ENCODE peak calls at places on chromosomes 7 and 10, in eight cellular contexts. One of them, this sample, is unnamed.

GRCh38 chr10:104559935-104560334 is 81.2 kb upstream of the SORCS3 start:
- DNase-seq in psoas muscle: no peak
- DNase-seq in epithelial cell of esophagus: peak
- DNase-seq in fibroblast of the aortic adventitia: no peak
- DNase-seq in IMR-90: no peak
- DNase-seq in osteoblast: no peak
- DNase-seq in adrenal gland: no peak
- DNase-seq in endothelial cell: no peak
- DNase-seq in this sample: peak

GRCh38 chr10:31773749-31774148 is 154.9 kb downstream of the ARHGAP12 start:
- DNase-seq in psoas muscle: no peak
- DNase-seq in epithelial cell of esophagus: no peak
- DNase-seq in fibroblast of the aortic adventitia: no peak
- DNase-seq in IMR-90: no peak
- DNase-seq in osteoblast: no peak
- DNase-seq in adrenal gland: no peak
- DNase-seq in endothelial cell: no peak
- DNase-seq in this sample: no peak

GRCh38 chr7:129790136-129790535 is 162.6 kb downstream of the UBE2H start:
- DNase-seq in psoas muscle: no peak
- DNase-seq in epithelial cell of esophagus: peak
- DNase-seq in fibroblast of the aortic adventitia: peak
- DNase-seq in IMR-90: peak
- DNase-seq in osteoblast: peak
- DNase-seq in adrenal gland: no peak
- DNase-seq in endothelial cell: no peak
- DNase-seq in this sample: peak

GRCh38 chr7:3928727-3929515 is 627.9 kb downstream of the SDK1 start:
- DNase-seq in psoas muscle: no peak
- DNase-seq in epithelial cell of esophagus: no peak
- DNase-seq in fibroblast of the aortic adventitia: no peak
- DNase-seq in IMR-90: no peak
- DNase-seq in osteoblast: no peak
- DNase-seq in adrenal gland: no peak
- DNase-seq in endothelial cell: no peak
- DNase-seq in this sample: no peak

GRCh38 chr10:126904807-126905686 is at the start of gene DOCK1:
- DNase-seq in psoas muscle: peak
- DNase-seq in epithelial cell of esophagus: peak
- DNase-seq in fibroblast of the aortic adventitia: peak
- DNase-seq in IMR-90: peak
- DNase-seq in osteoblast: peak
- DNase-seq in adrenal gland: peak
- DNase-seq in endothelial cell: peak
- DNase-seq in this sample: peak

GRCh38 chr7:135557455-135558336 is at the start of gene NUP205:
- DNase-seq in psoas muscle: peak
- DNase-seq in epithelial cell of esophagus: peak
- DNase-seq in fibroblast of the aortic adventitia: peak
- DNase-seq in IMR-90: peak
- DNase-seq in osteoblast: peak
- DNase-seq in adrenal gland: peak
- DNase-seq in endothelial cell: peak
- DNase-seq in this sample: peak

GRCh38 chr10:7789390-7789789 is 1.4 kb downstream of the ATP5F1C start:
- DNase-seq in psoas muscle: no peak
- DNase-seq in epithelial cell of esophagus: peak
- DNase-seq in fibroblast of the aortic adventitia: peak
- DNase-seq in IMR-90: peak
- DNase-seq in osteoblast: no peak
- DNase-seq in adrenal gland: peak
- DNase-seq in endothelial cell: no peak
- DNase-seq in this sample: peak

GRCh38 chr7:44383566-44383965 is 58.2 kb upstream of the CAMK2B start:
- DNase-seq in psoas muscle: peak
- DNase-seq in epithelial cell of esophagus: no peak
- DNase-seq in fibroblast of the aortic adventitia: peak
- DNase-seq in IMR-90: peak
- DNase-seq in osteoblast: peak
- DNase-seq in adrenal gland: no peak
- DNase-seq in endothelial cell: no peak
- DNase-seq in this sample: peak

GRCh38 chr10:112385143-112385695 is 11.3 kb downstream of the ACSL5 start:
- DNase-seq in psoas muscle: no peak
- DNase-seq in epithelial cell of esophagus: no peak
- DNase-seq in fibroblast of the aortic adventitia: no peak
- DNase-seq in IMR-90: no peak
- DNase-seq in osteoblast: no peak
- DNase-seq in adrenal gland: no peak
- DNase-seq in endothelial cell: no peak
- DNase-seq in this sample: no peak

GRCh38 chr7:50690541-50691011 is 92.1 kb downstream of the GRB10 start:
- DNase-seq in psoas muscle: no peak
- DNase-seq in epithelial cell of esophagus: no peak
- DNase-seq in fibroblast of the aortic adventitia: no peak
- DNase-seq in IMR-90: no peak
- DNase-seq in osteoblast: no peak
- DNase-seq in adrenal gland: no peak
- DNase-seq in endothelial cell: no peak
- DNase-seq in this sample: peak

GRCh38 chr7:2979276-2979675 is 64.4 kb downstream of the CARD11 start:
- DNase-seq in psoas muscle: no peak
- DNase-seq in epithelial cell of esophagus: no peak
- DNase-seq in fibroblast of the aortic adventitia: no peak
- DNase-seq in IMR-90: no peak
- DNase-seq in osteoblast: no peak
- DNase-seq in adrenal gland: no peak
- DNase-seq in endothelial cell: no peak
- DNase-seq in this sample: no peak

GRCh38 chr7:106344861-106345260 is 60.1 kb upstream of the NAMPT start:
- DNase-seq in psoas muscle: no peak
- DNase-seq in epithelial cell of esophagus: no peak
- DNase-seq in fibroblast of the aortic adventitia: no peak
- DNase-seq in IMR-90: no peak
- DNase-seq in osteoblast: no peak
- DNase-seq in adrenal gland: no peak
- DNase-seq in endothelial cell: no peak
- DNase-seq in this sample: no peak

GRCh38 chr10:90865400-90865799 is 6.4 kb upstream of the RPP30 start:
- DNase-seq in psoas muscle: no peak
- DNase-seq in epithelial cell of esophagus: no peak
- DNase-seq in fibroblast of the aortic adventitia: peak
- DNase-seq in IMR-90: peak
- DNase-seq in osteoblast: no peak
- DNase-seq in adrenal gland: no peak
- DNase-seq in endothelial cell: peak
- DNase-seq in this sample: peak

GRCh38 chr7:155451522-155452239 is 6.2 kb upstream of the EN2 start:
- DNase-seq in psoas muscle: no peak
- DNase-seq in epithelial cell of esophagus: no peak
- DNase-seq in fibroblast of the aortic adventitia: no peak
- DNase-seq in IMR-90: no peak
- DNase-seq in osteoblast: peak
- DNase-seq in adrenal gland: no peak
- DNase-seq in endothelial cell: no peak
- DNase-seq in this sample: no peak

GRCh38 chr7:150739045-150739432 is 1.8 kb downstream of the GIMAP5 start:
- DNase-seq in psoas muscle: no peak
- DNase-seq in epithelial cell of esophagus: no peak
- DNase-seq in fibroblast of the aortic adventitia: no peak
- DNase-seq in IMR-90: no peak
- DNase-seq in osteoblast: no peak
- DNase-seq in adrenal gland: no peak
- DNase-seq in endothelial cell: no peak
- DNase-seq in this sample: peak

GRCh38 chr10:53601260-53601875 is 828.8 kb upstream of the MBL2 start:
- DNase-seq in psoas muscle: no peak
- DNase-seq in epithelial cell of esophagus: peak
- DNase-seq in fibroblast of the aortic adventitia: peak
- DNase-seq in IMR-90: peak
- DNase-seq in osteoblast: peak
- DNase-seq in adrenal gland: peak
- DNase-seq in endothelial cell: no peak
- DNase-seq in this sample: peak

GRCh38 chr10:43145313-43145712 is 7.1 kb downstream of the CSGALNACT2 start:
- DNase-seq in psoas muscle: no peak
- DNase-seq in epithelial cell of esophagus: no peak
- DNase-seq in fibroblast of the aortic adventitia: no peak
- DNase-seq in IMR-90: no peak
- DNase-seq in osteoblast: no peak
- DNase-seq in adrenal gland: no peak
- DNase-seq in endothelial cell: no peak
- DNase-seq in this sample: no peak

GRCh38 chr7:37984775-37985390 is 64.4 kb downstream of the EPDR1 start:
- DNase-seq in psoas muscle: no peak
- DNase-seq in epithelial cell of esophagus: no peak
- DNase-seq in fibroblast of the aortic adventitia: no peak
- DNase-seq in IMR-90: no peak
- DNase-seq in osteoblast: no peak
- DNase-seq in adrenal gland: no peak
- DNase-seq in endothelial cell: no peak
- DNase-seq in this sample: peak

GRCh38 chr7:158695726-158696452 is 8.7 kb downstream of the NCAPG2 start:
- DNase-seq in psoas muscle: peak
- DNase-seq in epithelial cell of esophagus: peak
- DNase-seq in fibroblast of the aortic adventitia: peak
- DNase-seq in IMR-90: peak
- DNase-seq in osteoblast: peak
- DNase-seq in adrenal gland: peak
- DNase-seq in endothelial cell: peak
- DNase-seq in this sample: peak

GRCh38 chr7:112481833-112482669 is 1.3 kb downstream of the LSMEM1 start:
- DNase-seq in psoas muscle: peak
- DNase-seq in epithelial cell of esophagus: peak
- DNase-seq in fibroblast of the aortic adventitia: peak
- DNase-seq in IMR-90: peak
- DNase-seq in osteoblast: peak
- DNase-seq in adrenal gland: peak
- DNase-seq in endothelial cell: no peak
- DNase-seq in this sample: peak

GRCh38 chr7:112484671-112485097 is 3.9 kb downstream of the LSMEM1 start:
- DNase-seq in psoas muscle: no peak
- DNase-seq in epithelial cell of esophagus: peak
- DNase-seq in fibroblast of the aortic adventitia: peak
- DNase-seq in IMR-90: peak
- DNase-seq in osteoblast: peak
- DNase-seq in adrenal gland: peak
- DNase-seq in endothelial cell: no peak
- DNase-seq in this sample: peak

GRCh38 chr7:112487938-112488575 is 7.3 kb downstream of the LSMEM1 start:
- DNase-seq in psoas muscle: no peak
- DNase-seq in epithelial cell of esophagus: no peak
- DNase-seq in fibroblast of the aortic adventitia: no peak
- DNase-seq in IMR-90: no peak
- DNase-seq in osteoblast: no peak
- DNase-seq in adrenal gland: no peak
- DNase-seq in endothelial cell: no peak
- DNase-seq in this sample: no peak

GRCh38 chr7:112487457-112487856 is 6.7 kb downstream of the LSMEM1 start:
- DNase-seq in psoas muscle: no peak
- DNase-seq in epithelial cell of esophagus: no peak
- DNase-seq in fibroblast of the aortic adventitia: no peak
- DNase-seq in IMR-90: no peak
- DNase-seq in osteoblast: no peak
- DNase-seq in adrenal gland: no peak
- DNase-seq in endothelial cell: no peak
- DNase-seq in this sample: no peak

GRCh38 chr7:112485766-112486165 is 5.0 kb downstream of the LSMEM1 start:
- DNase-seq in psoas muscle: no peak
- DNase-seq in epithelial cell of esophagus: no peak
- DNase-seq in fibroblast of the aortic adventitia: no peak
- DNase-seq in IMR-90: no peak
- DNase-seq in osteoblast: no peak
- DNase-seq in adrenal gland: no peak
- DNase-seq in endothelial cell: no peak
- DNase-seq in this sample: no peak
- TF ChIP-seq CTCF in psoas muscle: no peak
- TF ChIP-seq CTCF in epithelial cell of esophagus: no peak
- TF ChIP-seq CTCF in fibroblast of the aortic adventitia: no peak
- TF ChIP-seq CTCF in IMR-90: no peak
- TF ChIP-seq CTCF in osteoblast: no peak
- TF ChIP-seq CTCF in adrenal gland: no peak
- TF ChIP-seq CTCF in endothelial cell: no peak
- TF ChIP-seq CTCF in this sample: no peak

DNA sequence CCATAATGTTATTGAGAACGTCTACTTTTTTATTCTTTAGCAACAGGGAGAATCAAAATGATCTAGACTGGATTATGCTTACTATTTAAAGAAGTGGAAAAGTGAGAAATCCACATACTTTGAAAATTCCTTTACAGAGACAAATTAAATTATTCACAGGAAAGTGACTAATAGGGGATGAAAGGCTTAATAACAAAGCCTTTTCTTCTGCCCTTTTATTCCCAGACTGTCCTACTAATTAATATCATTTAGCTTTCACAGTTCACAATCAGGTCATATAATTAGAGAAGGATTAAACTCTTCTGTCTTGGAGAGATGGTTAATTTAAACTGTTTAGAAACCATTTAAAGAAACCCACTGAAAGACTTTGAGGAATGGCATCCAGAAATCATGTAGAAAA is 58.8 kb downstream of the ARL4A start:
- DNase-seq in psoas muscle: no peak
- DNase-seq in epithelial cell of esophagus: no peak
- DNase-seq in fibroblast of the aortic adventitia: no peak
- DNase-seq in IMR-90: no peak
- DNase-seq in osteoblast: peak
- DNase-seq in adrenal gland: no peak
- DNase-seq in endothelial cell: no peak
- DNase-seq in this sample: no peak
- TF ChIP-seq CTCF in psoas muscle: no peak
- TF ChIP-seq CTCF in epithelial cell of esophagus: no peak
- TF ChIP-seq CTCF in fibroblast of the aortic adventitia: no peak
- TF ChIP-seq CTCF in IMR-90: no peak
- TF ChIP-seq CTCF in osteoblast: no peak
- TF ChIP-seq CTCF in adrenal gland: no peak
- TF ChIP-seq CTCF in endothelial cell: no peak
- TF ChIP-seq CTCF in this sample: no peak

DNA sequence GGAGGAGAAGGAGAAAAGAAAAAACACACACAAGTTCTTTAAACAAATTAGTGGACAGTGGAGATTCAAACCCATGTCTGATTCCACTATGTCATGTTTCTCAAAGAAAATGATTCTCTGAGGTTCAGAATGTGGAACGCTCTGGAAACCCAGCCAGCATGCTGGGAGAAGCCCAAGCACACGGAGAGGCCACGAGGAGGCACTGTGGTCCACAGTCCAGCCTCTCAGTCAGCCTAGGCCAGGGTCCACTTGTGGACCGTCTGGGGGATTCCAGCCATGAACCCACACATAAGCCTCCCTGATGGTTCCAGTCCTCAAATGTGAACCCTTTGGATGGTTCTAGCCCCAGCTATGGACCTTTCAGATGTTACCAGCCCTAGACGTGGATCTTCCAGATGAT is 73.4 kb downstream of the CAV1 start:
- DNase-seq in psoas muscle: no peak
- DNase-seq in epithelial cell of esophagus: no peak
- DNase-seq in fibroblast of the aortic adventitia: no peak
- DNase-seq in IMR-90: no peak
- DNase-seq in osteoblast: peak
- DNase-seq in adrenal gland: no peak
- DNase-seq in endothelial cell: no peak
- DNase-seq in this sample: no peak
- TF ChIP-seq CTCF in psoas muscle: peak
- TF ChIP-seq CTCF in epithelial cell of esophagus: peak
- TF ChIP-seq CTCF in fibroblast of the aortic adventitia: peak
- TF ChIP-seq CTCF in IMR-90: peak
- TF ChIP-seq CTCF in osteoblast: peak
- TF ChIP-seq CTCF in adrenal gland: no peak
- TF ChIP-seq CTCF in endothelial cell: no peak
- TF ChIP-seq CTCF in this sample: peak

GRCh38 chr7:49187543-49188268 is 263.4 kb downstream of the CDC14C start:
- DNase-seq in psoas muscle: no peak
- DNase-seq in epithelial cell of esophagus: peak
- DNase-seq in fibroblast of the aortic adventitia: no peak
- DNase-seq in IMR-90: no peak
- DNase-seq in osteoblast: no peak
- DNase-seq in adrenal gland: no peak
- DNase-seq in endothelial cell: no peak
- DNase-seq in this sample: no peak
- TF ChIP-seq CTCF in psoas muscle: no peak
- TF ChIP-seq CTCF in epithelial cell of esophagus: no peak
- TF ChIP-seq CTCF in fibroblast of the aortic adventitia: no peak
- TF ChIP-seq CTCF in IMR-90: no peak
- TF ChIP-seq CTCF in osteoblast: no peak
- TF ChIP-seq CTCF in adrenal gland: peak
- TF ChIP-seq CTCF in endothelial cell: no peak
- TF ChIP-seq CTCF in this sample: no peak

This sample was measured in fibroblast of mammary gland.